ENCODE peak calls at places on chromosomes 12 and 14, in seven cellular contexts. Q is RWPE2, X is left ventricle myocardium inferior, N is MM.1S, I is tibial nerve, D is fibroblast of lung, R is adrenal gland. P is an unnamed sample. For H3K4me1, the result is how much of the 10 kb centered on the place peaks cover.

GRCh38 chr12:578743-579449 is 84.3 kb downstream of the NINJ2 start:
- DNase-seq in Q (no peak), X (no peak), N (no peak), I (peak), D (no peak), R (no peak), P (no peak)

GRCh38 chr12:47721431-47721973 is 3.8 kb downstream of the ENDOU start:
- DNase-seq in Q (no peak), X (no peak), N (no peak), I (no peak), D (no peak), R (no peak), P (no peak)

GRCh38 chr12:88639361-88639760 is 59.1 kb upstream of the KITLG start:
- DNase-seq in Q (no peak), X (no peak), N (no peak), I (no peak), D (peak), R (no peak), P (no peak)

GRCh38 chr14:71720978-71721624 is 211.1 kb upstream of the RGS6 start:
- DNase-seq in Q (no peak), X (no peak), N (no peak), I (no peak), D (peak), R (peak), P (no peak)

GRCh38 chr14:54606178-54606577 is 39.2 kb downstream of the SAMD4A start:
- DNase-seq in Q (no peak), X (peak), N (no peak), I (no peak), D (peak), R (peak), P (no peak)

GRCh38 chr12:52029686-52030085 is 21.6 kb upstream of the NR4A1 start:
- DNase-seq in Q (no peak), X (no peak), N (no peak), I (no peak), D (no peak), R (peak), P (no peak)

GRCh38 chr14:69300601-69301221 is 40.8 kb downstream of the GALNT16 start:
- DNase-seq in Q (peak), X (no peak), N (no peak), I (no peak), D (no peak), R (peak), P (no peak)

GRCh38 chr12:51160814-51161459 is 12.0 kb downstream of the TFCP2 start:
- DNase-seq in Q (no peak), X (no peak), N (no peak), I (no peak), D (peak), R (no peak), P (no peak)

GRCh38 chr12:31431721-31432120 is 105.8 kb upstream of the SINHCAF start:
- DNase-seq in Q (no peak), X (no peak), N (no peak), I (no peak), D (peak), R (no peak), P (no peak)

GRCh38 chr12:6899837-6900519 is 4.6 kb upstream of the LRRC23 start:
- DNase-seq in Q (no peak), X (peak), N (no peak), I (peak), D (peak), R (peak), P (no peak)

GRCh38 chr14:91885837-91886236 is 18.5 kb upstream of the TC2N start:
- DNase-seq in Q (no peak), X (no peak), N (no peak), I (no peak), D (no peak), R (no peak), P (no peak)

GRCh38 chr12:87425942-87426554 is 603.2 kb downstream of the C12orf50 start:
- DNase-seq in Q (no peak), X (no peak), N (no peak), I (no peak), D (no peak), R (no peak), P (no peak)

GRCh38 chr14:51834218-51834617 is 26.2 kb upstream of the GNG2 start:
- DNase-seq in Q (no peak), X (no peak), N (no peak), I (no peak), D (no peak), R (peak), P (no peak)

GRCh38 chr12:4176168-4176567 is 97.4 kb upstream of the CCND2 start:
- DNase-seq in Q (no peak), X (no peak), N (no peak), I (no peak), D (no peak), R (no peak), P (no peak)

GRCh38 chr12:26939192-26939832 is 1.0 kb downstream of the FGFR1OP2 start:
- DNase-seq in Q (no peak), X (no peak), N (peak), I (no peak), D (peak), R (no peak), P (no peak)

GRCh38 chr14:95157987-95158712 is 821 bp upstream of the DICER1 start:
- DNase-seq in Q (no peak), X (no peak), N (peak), I (peak), D (no peak), R (no peak), P (no peak)

GRCh38 chr14:45651906-45652305 is 398.9 kb upstream of the MIS18BP1 start:
- DNase-seq in Q (no peak), X (no peak), N (no peak), I (no peak), D (no peak), R (no peak), P (no peak)

GRCh38 chr14:34810028-34810427 is 65.1 kb downstream of the BAZ1A start:
- DNase-seq in Q (no peak), X (no peak), N (no peak), I (no peak), D (no peak), R (no peak), P (no peak)

GRCh38 chr12:131046813-131047788 is 93.4 kb downstream of the ADGRD1 start:
- DNase-seq in Q (peak), X (peak), N (no peak), I (no peak), D (no peak), R (no peak), P (no peak)

GRCh38 chr12:93203361-93203760 is 174.4 kb upstream of the NUDT4 start:
- DNase-seq in Q (no peak), X (no peak), N (no peak), I (no peak), D (no peak), R (no peak), P (no peak)

GRCh38 chr12:74725154-74725553 is 187.5 kb downstream of the ATXN7L3B start:
- DNase-seq in Q (no peak), X (no peak), N (no peak), I (no peak), D (no peak), R (no peak), P (no peak)

GRCh38 chr12:3896851-3897351 is 23.7 kb upstream of the PARP11 start:
- DNase-seq in Q (no peak), X (no peak), N (no peak), I (no peak), D (no peak), R (peak), P (no peak)

GRCh38 chr12:68468036-68468435 is 135.9 kb upstream of the MDM1 start:
- DNase-seq in Q (no peak), X (no peak), N (no peak), I (no peak), D (no peak), R (no peak), P (no peak)

GRCh38 chr12:101563197-101563596 is 31.6 kb upstream of the MYBPC1 start:
- DNase-seq in Q (no peak), X (no peak), N (no peak), I (no peak), D (no peak), R (no peak), P (no peak)

GRCh38 chr12:92029136-92029535 is 116.5 kb downstream of the BTG1 start:
- DNase-seq in Q (no peak), X (no peak), N (no peak), I (no peak), D (no peak), R (no peak), P (no peak)

GRCh38 chr12:52524898-52525591 is 4.9 kb upstream of the KRT5 start:
- DNase-seq in Q (no peak), X (no peak), N (no peak), I (no peak), D (no peak), R (peak), P (peak)

GRCh38 chr14:71626281-71626835 is 305.9 kb upstream of the RGS6 start:
- DNase-seq in Q (no peak), X (no peak), N (no peak), I (no peak), D (peak), R (no peak), P (no peak)

GRCh38 chr14:75294649-75295033 is 16.0 kb downstream of the FOS start:
- DNase-seq in Q (no peak), X (no peak), N (no peak), I (no peak), D (no peak), R (no peak), P (no peak)
- TF ChIP-seq CTCF in Q (no peak), X (no peak), N (no peak), I (no peak), D (no peak), R (no peak), P (peak)

GRCh38 chr14:75144944-75145343 is 18.1 kb upstream of the NEK9 start:
- DNase-seq in Q (no peak), X (no peak), N (no peak), I (no peak), D (no peak), R (no peak), P (peak)

GRCh38 chr14:75142494-75142893 is 15.6 kb upstream of the NEK9 start:
- DNase-seq in Q (no peak), X (no peak), N (no peak), I (no peak), D (no peak), R (no peak), P (no peak)

GRCh38 chr14:75150150-75150549 is 23.3 kb upstream of the NEK9 start:
- DNase-seq in Q (no peak), X (no peak), N (no peak), I (no peak), D (peak), R (no peak), P (no peak)

GRCh38 chr14:75143761-75144527 is 17.1 kb upstream of the NEK9 start:
- DNase-seq in Q (no peak), X (no peak), N (no peak), I (no peak), D (no peak), R (no peak), P (no peak)

DNA sequence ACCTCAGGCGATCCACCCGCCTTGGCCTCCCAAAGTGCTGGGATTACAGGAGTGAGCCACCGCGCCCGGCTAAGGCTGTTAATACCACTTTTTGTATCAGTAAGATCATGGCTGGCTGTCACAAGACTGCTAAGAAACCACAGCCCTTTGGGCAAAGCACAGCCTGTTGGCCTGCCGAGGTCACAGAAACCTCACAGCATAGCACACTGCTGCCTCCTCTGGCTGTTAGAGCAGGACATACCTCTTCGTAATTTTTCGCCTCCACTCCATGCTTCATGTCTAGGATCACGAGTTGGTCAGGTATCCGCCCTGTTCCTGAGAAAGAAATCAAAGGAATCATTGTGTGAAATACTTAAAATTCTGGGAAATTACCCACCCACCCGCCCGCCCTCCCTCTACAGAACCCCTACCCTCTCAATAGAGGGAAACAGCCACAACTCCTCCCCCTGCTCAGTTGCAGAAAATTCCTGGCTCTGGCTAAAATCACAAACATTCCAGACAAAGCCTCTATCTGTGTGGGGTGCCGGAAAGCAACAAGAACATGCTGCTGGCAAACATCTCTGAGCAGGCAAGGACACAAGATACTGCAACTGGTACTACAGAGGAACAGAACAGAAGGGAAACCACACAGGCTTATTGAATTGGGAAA is 20.7 kb upstream of the NEK9 start:
- DNase-seq in Q (no peak), X (peak), N (no peak), I (peak), D (peak), R (peak), P (peak)
- H3K4me3 ChIP-seq in Q (no peak), X (no peak), N (no peak), I (no peak), D (no peak), R (no peak), P (peak)

DNA sequence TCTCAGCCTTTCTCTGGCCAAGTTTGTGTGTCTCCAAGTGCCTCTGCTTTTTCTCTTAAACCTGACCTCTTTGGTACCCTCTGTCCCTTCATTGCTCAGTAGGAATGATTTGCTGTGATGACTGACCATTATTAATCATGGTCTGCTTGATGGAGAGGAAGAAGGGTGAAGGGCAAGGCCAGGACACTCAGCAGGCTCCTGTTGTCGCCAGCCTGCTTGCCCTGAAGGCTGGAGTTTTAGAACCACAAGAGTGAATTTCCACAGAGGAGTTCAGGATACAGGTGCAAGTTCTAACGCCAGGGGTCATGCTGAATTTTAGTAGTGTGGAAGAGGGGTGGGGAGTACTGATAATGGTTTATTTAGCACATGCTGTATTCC is 2.8 kb upstream of the ITGA5 start:
- DNase-seq in Q (peak), X (no peak), N (no peak), I (no peak), D (no peak), R (no peak), P (peak)
- H3K4me1 ChIP-seq in Q (under half), X (half or more), N (under half), I (under half), D (under half), R (under half), P (under half)

GRCh38 chr14:36105401-36105800 is 71.1 kb downstream of the PTCSC3 start:
- DNase-seq in Q (no peak), X (no peak), N (no peak), I (no peak), D (no peak), R (no peak), P (no peak)
- TF ChIP-seq CTCF in Q (peak), X (no peak), N (no peak), I (no peak), D (no peak), R (no peak), P (no peak)

DNA sequence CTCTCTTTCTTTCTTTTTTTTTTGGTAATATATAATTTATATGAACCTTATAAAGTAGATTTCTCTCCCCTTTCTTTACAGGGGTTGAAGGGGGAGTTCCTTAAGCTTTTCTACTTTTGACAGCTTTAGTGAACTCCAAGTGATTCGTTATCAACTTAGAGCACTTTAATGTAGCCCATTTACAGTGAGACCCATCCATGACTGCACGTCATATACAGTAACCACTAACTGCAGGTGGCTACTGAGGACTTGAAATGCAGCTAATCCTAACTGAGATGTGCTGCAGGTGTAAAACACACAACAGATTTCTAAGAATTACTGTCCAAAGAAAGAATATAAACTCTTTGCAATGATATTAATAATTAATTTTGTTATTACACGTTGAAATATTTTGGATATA is 585 bp downstream of the LRRIQ1 start:
- DNase-seq in Q (no peak), X (no peak), N (no peak), I (no peak), D (no peak), R (no peak), P (no peak)
- H3K4me3 ChIP-seq in Q (peak), X (peak), N (peak), I (peak), D (peak), R (no peak), P (no peak)

DNA sequence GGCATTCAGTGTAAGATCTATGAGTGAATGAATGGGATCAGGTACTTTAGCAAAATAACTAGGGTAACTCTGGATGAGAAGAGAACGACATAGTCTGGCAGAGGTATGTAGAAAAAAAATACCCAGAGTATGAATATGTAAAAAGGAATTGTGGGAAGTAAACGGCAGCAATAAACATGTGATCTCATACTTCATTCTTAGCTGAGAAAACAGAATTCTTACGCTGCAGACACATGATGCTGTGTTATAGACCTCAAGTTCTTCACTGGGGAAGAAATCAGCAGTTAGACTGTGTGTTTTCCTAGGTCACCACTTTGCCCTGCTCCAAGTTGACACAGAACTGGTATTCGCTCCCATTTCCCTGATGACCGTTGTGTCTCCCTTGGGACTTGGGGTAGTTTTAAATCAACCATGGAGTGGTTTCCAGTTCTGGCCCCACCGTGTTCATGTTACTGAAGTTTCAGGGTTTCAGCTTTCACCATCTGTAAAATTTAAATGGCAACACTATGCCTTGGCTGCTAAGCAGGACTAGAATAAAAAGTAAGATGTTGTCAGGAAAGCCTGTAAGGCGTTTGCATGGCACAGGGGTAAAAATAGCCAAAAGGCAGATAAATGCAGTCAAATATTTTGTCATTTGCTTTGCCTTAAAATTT is 223.7 kb downstream of the PELI2 start:
- DNase-seq in Q (no peak), X (no peak), N (no peak), I (no peak), D (peak), R (no peak), P (no peak)
- H3K4me1 ChIP-seq in Q (under half), X (under half), N (under half), I (under half), D (under half), R (under half), P (under half)

DNA sequence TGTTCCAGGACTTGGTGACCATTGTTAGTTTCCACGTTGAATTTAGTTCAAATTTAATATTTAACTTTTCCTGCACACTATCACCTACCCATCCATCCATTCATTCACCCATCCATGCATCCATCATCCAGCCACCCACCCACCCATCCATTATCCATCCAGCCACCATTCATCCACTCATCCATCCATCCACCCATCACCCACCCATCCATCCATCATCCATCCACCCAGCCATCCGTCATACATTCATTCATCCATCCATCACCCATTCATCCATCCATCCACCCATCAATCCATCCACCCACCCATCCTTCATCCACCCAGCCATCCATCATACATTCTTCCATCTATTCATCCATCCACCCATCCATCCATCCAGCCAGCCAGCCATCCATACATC is 21.8 kb downstream of the NOC4L start:
- DNase-seq in Q (no peak), X (no peak), N (no peak), I (no peak), D (no peak), R (no peak), P (no peak)
- TF ChIP-seq CTCF in Q (no peak), X (no peak), N (no peak), I (no peak), D (no peak), R (no peak), P (no peak)

P was measured in ascending aorta.